ENCODE peak calls at places on chromosomes 7 and 10, in five cellular contexts. W is GM04504; Y is activated CD4-positive, alpha-beta T cell treated with anti-CD3 and anti-CD28 coated beads, Interleukin-2, amount 50 U/mL, for 24 hours; M is H54; G is activated CD8-positive, alpha-beta T cell treated with anti-CD3 and anti-CD28 coated beads, Interleukin-2, amount 10 ng/mL, durations not matched to agents 7 days and 5 days. A is an unnamed sample.
A peak's percentile ranks its signal among the peaks of the same experiment; 100 is the strongest.

GRCh38 chr7:72069263-72069662 is 342.9 kb downstream of the CALN1 start:
- DNase-seq in M (no peak), G (no peak), Y (no peak), W (no peak), A (no peak)

GRCh38 chr10:121481222-121481621 is 117.0 kb downstream of the FGFR2 start:
- DNase-seq in M (no peak), G (no peak), W (no peak), Y (no peak), A (no peak)

GRCh38 chr10:74973993-74974392 is 137.5 kb upstream of the SAMD8 start:
- DNase-seq in M (no peak), Y (no peak), G (no peak), W (no peak), A (no peak)

GRCh38 chr10:80569131-80569895 is 31.6 kb downstream of the SH2D4B start:
- DNase-seq in M (no peak), W (no peak), G (peak; percentile 15), Y (no peak), A (no peak)

GRCh38 chr10:96703358-96703757 is 17.0 kb downstream of the PIK3AP1 start:
- DNase-seq in M (no peak), W (no peak), Y (no peak), G (no peak), A (no peak)

GRCh38 chr10:68348265-68348741 is 15.6 kb upstream of the PBLD start:
- DNase-seq in W (peak; percentile 20), Y (no peak), M (peak; percentile 38), G (peak; percentile 65), A (peak; percentile 56)

GRCh38 chr10:104128214-104128613 is 6.2 kb downstream of the SFR1 start:
- DNase-seq in Y (no peak), M (no peak), G (no peak), W (no peak), A (peak; percentile 45)

GRCh38 chr10:131943021-131943814 is 38.5 kb downstream of the BNIP3 start:
- DNase-seq in M (no peak), G (no peak), Y (no peak), W (no peak), A (peak; percentile 53)

GRCh38 chr7:119482209-119482608 is 790.8 kb upstream of the KCND2 start:
- DNase-seq in Y (no peak), G (no peak), M (peak; percentile 19), W (no peak), A (peak; percentile 19)

GRCh38 chr10:132140167-132140925 is 46.4 kb upstream of the DPYSL4 start:
- DNase-seq in Y (no peak), W (no peak), G (no peak), M (no peak), A (no peak)

GRCh38 chr7:54743580-54743979 is 15.4 kb downstream of the SEC61G start:
- DNase-seq in Y (no peak), W (no peak), M (no peak), G (no peak), A (no peak)

GRCh38 chr10:53697038-53697437 is 924.5 kb upstream of the MBL2 start:
- DNase-seq in M (no peak), Y (no peak), G (no peak), W (no peak), A (peak; percentile 89)

GRCh38 chr10:30431435-30431911 is 2.5 kb upstream of the MAP3K8 start:
- DNase-seq in G (no peak), Y (no peak), M (no peak), W (no peak), A (peak; percentile 23)

GRCh38 chr10:36700123-36700522 is 425.3 kb upstream of the ANKRD30A start:
- DNase-seq in G (no peak), M (no peak), Y (no peak), W (no peak), A (no peak)

GRCh38 chr10:63763744-63764143 is 242.5 kb downstream of the REEP3 start:
- DNase-seq in W (no peak), M (peak; percentile 13), G (no peak), Y (no peak), A (peak; percentile 57)

GRCh38 chr7:106623846-106624245 is 37.1 kb downstream of the CCDC71L start:
- DNase-seq in G (no peak), M (peak; percentile 10), W (peak; percentile 77), Y (no peak), A (peak; percentile 88)

GRCh38 chr7:111329367-111330234 is 232.7 kb downstream of the IMMP2L start:
- DNase-seq in W (no peak), Y (no peak), M (no peak), G (no peak), A (no peak)

GRCh38 chr7:83629117-83629880 is 19.6 kb downstream of the SEMA3E start:
- DNase-seq in W (no peak), Y (no peak), G (no peak), M (no peak), A (peak; percentile 59)

GRCh38 chr10:101011517-101012423 is 12.2 kb downstream of the LZTS2 start:
- DNase-seq in Y (no peak), W (no peak), G (no peak), M (no peak), A (no peak)

GRCh38 chr10:60652628-60653027 is 125.7 kb upstream of the CDK1 start:
- DNase-seq in Y (no peak), M (no peak), G (no peak), W (no peak), A (no peak)

GRCh38 chr10:117259279-117259678 is 18.4 kb downstream of the SLC18A2 start:
- DNase-seq in Y (no peak), G (no peak), M (no peak), W (no peak), A (no peak)

GRCh38 chr10:74753295-74754211 is 72.8 kb upstream of the KAT6B start:
- DNase-seq in W (peak; percentile 98), G (no peak), M (peak; percentile 48), Y (no peak), A (no peak)

GRCh38 chr7:80511964-80512363 is at the start of gene GNAT3:
- DNase-seq in M (no peak), G (no peak), W (no peak), Y (no peak), A (no peak)

GRCh38 chr10:100612601-100613595 is 77.2 kb downstream of the HIF1AN start:
- DNase-seq in W (no peak), Y (no peak), M (no peak), G (no peak), A (no peak)

GRCh38 chr7:43465581-43466554 is 117.0 kb upstream of the STK17A start:
- DNase-seq in Y (no peak), M (no peak), G (no peak), W (no peak), A (peak; percentile 29)

GRCh38 chr10:81894616-81895015 is 19.6 kb downstream of the NRG3 start:
- DNase-seq in M (no peak), W (no peak), G (no peak), Y (no peak), A (no peak)

GRCh38 chr7:112031689-112032088 is 174.5 kb downstream of the DOCK4 start:
- DNase-seq in M (no peak), G (no peak), Y (no peak), W (no peak), A (no peak)

GRCh38 chr7:103063895-103064294 is 10.7 kb downstream of the FBXL13 start:
- DNase-seq in M (no peak), Y (no peak), W (no peak), G (no peak), A (no peak)

GRCh38 chr7:17301491-17302101 is 3.1 kb downstream of the AHR start:
- DNase-seq in G (peak; percentile 65), M (no peak), Y (no peak), W (no peak), A (peak; percentile 52)

GRCh38 chr10:63157845-63158624 is 24.9 kb downstream of the NRBF2 start:
- DNase-seq in W (peak; percentile 66), Y (no peak), M (peak; percentile 54), G (peak; percentile 67), A (peak; percentile 86)

GRCh38 chr10:75532253-75532924 is 101.0 kb downstream of the LRMDA start:
- DNase-seq in W (no peak), Y (no peak), M (peak; percentile 71), G (no peak), A (peak; percentile 91)

GRCh38 chr10:30861217-30861616 is 170.4 kb downstream of the ZNF438 start:
- DNase-seq in M (no peak), G (no peak), W (no peak), Y (no peak), A (no peak)

GRCh38 chr7:148924011-148924410 is 39.9 kb upstream of the EZH2 start:
- DNase-seq in Y (no peak), G (no peak), M (no peak), W (no peak), A (no peak)

GRCh38 chr7:94368371-94368791 is 26.3 kb upstream of the COL1A2 start:
- DNase-seq in G (no peak), Y (no peak), M (no peak), W (peak; percentile 79), A (no peak)

GRCh38 chr10:71638087-71638576 is 81.4 kb downstream of the C10orf105 start:
- DNase-seq in G (no peak), M (no peak), Y (no peak), W (no peak), A (no peak)

GRCh38 chr7:130363156-130363847 is 17.0 kb upstream of the CPA1 start:
- DNase-seq in G (no peak), Y (no peak), W (peak; percentile 88), M (peak; percentile 77), A (peak; percentile 99)

GRCh38 chr7:55132890-55133551 is 114.2 kb downstream of the EGFR start:
- DNase-seq in Y (no peak), W (peak; percentile 96), M (peak; percentile 99), G (no peak), A (peak; percentile 100)

GRCh38 chr10:129096340-129096984 is 370.6 kb upstream of the MGMT start:
- DNase-seq in Y (no peak), M (no peak), G (no peak), W (peak; percentile 11), A (no peak)

A was measured in kidney tubule cell.